ENCODE peak calls at places on chromosomes 3 and 15, in nine cellular contexts. One of them, this sample, is unnamed.

GRCh38 chr15:66617137-66618090 is 51.6 kb upstream of the LCTL start:
- DNase-seq in HCT116: no peak
- DNase-seq in HepG2: peak; percentile 36
- DNase-seq in tibial nerve: peak; percentile 16
- DNase-seq in A549: no peak
- DNase-seq in stomach: peak; percentile 91
- DNase-seq in uterus: peak; percentile 44
- DNase-seq in body of pancreas: peak; percentile 80
- DNase-seq in IMR-90: peak; percentile 80
- DNase-seq in this sample: peak; percentile 89

GRCh38 chr15:51087513-51087912 is 7.2 kb downstream of the TNFAIP8L3 start:
- DNase-seq in tibial nerve: no peak
- DNase-seq in stomach: no peak
- DNase-seq in uterus: no peak
- DNase-seq in IMR-90: no peak
- DNase-seq in body of pancreas: no peak
- DNase-seq in A549: no peak
- DNase-seq in HepG2: no peak
- DNase-seq in HCT116: no peak
- DNase-seq in this sample: no peak

GRCh38 chr15:68252925-68253534 is 23.5 kb upstream of the CLN6 start:
- DNase-seq in IMR-90: peak; percentile 85
- DNase-seq in uterus: no peak
- DNase-seq in body of pancreas: peak; percentile 52
- DNase-seq in tibial nerve: peak; percentile 81
- DNase-seq in A549: peak; percentile 82
- DNase-seq in stomach: peak; percentile 37
- DNase-seq in HCT116: peak; percentile 79
- DNase-seq in HepG2: peak; percentile 72
- DNase-seq in this sample: no peak

GRCh38 chr3:41169038-41169437 is 30.3 kb upstream of the CTNNB1 start:
- DNase-seq in tibial nerve: no peak
- DNase-seq in HCT116: no peak
- DNase-seq in uterus: no peak
- DNase-seq in IMR-90: no peak
- DNase-seq in body of pancreas: no peak
- DNase-seq in A549: no peak
- DNase-seq in stomach: no peak
- DNase-seq in HepG2: no peak
- DNase-seq in this sample: no peak

GRCh38 chr15:26298666-26299065 is 435.5 kb upstream of the ATP10A start:
- DNase-seq in stomach: no peak
- DNase-seq in body of pancreas: no peak
- DNase-seq in tibial nerve: no peak
- DNase-seq in uterus: no peak
- DNase-seq in HCT116: no peak
- DNase-seq in IMR-90: no peak
- DNase-seq in HepG2: no peak
- DNase-seq in A549: no peak
- DNase-seq in this sample: no peak

GRCh38 chr15:93520206-93520605 is 431.2 kb upstream of the RGMA start:
- DNase-seq in IMR-90: no peak
- DNase-seq in A549: no peak
- DNase-seq in uterus: no peak
- DNase-seq in stomach: no peak
- DNase-seq in tibial nerve: no peak
- DNase-seq in body of pancreas: no peak
- DNase-seq in HCT116: no peak
- DNase-seq in HepG2: no peak
- DNase-seq in this sample: no peak

GRCh38 chr3:127788436-127788835 is 33.9 kb downstream of the MGLL start:
- DNase-seq in IMR-90: no peak
- DNase-seq in body of pancreas: no peak
- DNase-seq in stomach: no peak
- DNase-seq in HCT116: no peak
- DNase-seq in tibial nerve: no peak
- DNase-seq in uterus: no peak
- DNase-seq in A549: no peak
- DNase-seq in HepG2: no peak
- DNase-seq in this sample: peak; percentile 41

GRCh38 chr15:22889146-22889818 is 50.8 kb downstream of the NIPA2 start:
- DNase-seq in HCT116: no peak
- DNase-seq in stomach: no peak
- DNase-seq in uterus: no peak
- DNase-seq in tibial nerve: no peak
- DNase-seq in HepG2: no peak
- DNase-seq in IMR-90: no peak
- DNase-seq in A549: no peak
- DNase-seq in body of pancreas: no peak
- DNase-seq in this sample: no peak

GRCh38 chr3:114376091-114376490 is 82.3 kb downstream of the TIGIT start:
- DNase-seq in IMR-90: no peak
- DNase-seq in body of pancreas: no peak
- DNase-seq in HCT116: no peak
- DNase-seq in stomach: no peak
- DNase-seq in HepG2: no peak
- DNase-seq in A549: no peak
- DNase-seq in uterus: no peak
- DNase-seq in tibial nerve: no peak
- DNase-seq in this sample: no peak

GRCh38 chr3:114365268-114365667 is 71.4 kb downstream of the TIGIT start:
- DNase-seq in HepG2: no peak
- DNase-seq in body of pancreas: no peak
- DNase-seq in IMR-90: peak; percentile 19
- DNase-seq in HCT116: no peak
- DNase-seq in tibial nerve: no peak
- DNase-seq in stomach: no peak
- DNase-seq in A549: no peak
- DNase-seq in uterus: no peak
- DNase-seq in this sample: no peak

GRCh38 chr3:114365909-114366308 is 72.1 kb downstream of the TIGIT start:
- DNase-seq in IMR-90: no peak
- DNase-seq in HepG2: no peak
- DNase-seq in body of pancreas: no peak
- DNase-seq in HCT116: no peak
- DNase-seq in A549: no peak
- DNase-seq in tibial nerve: no peak
- DNase-seq in stomach: no peak
- DNase-seq in uterus: no peak
- DNase-seq in this sample: no peak

GRCh38 chr3:114374433-114374832 is 80.6 kb downstream of the TIGIT start:
- DNase-seq in tibial nerve: no peak
- DNase-seq in A549: no peak
- DNase-seq in HepG2: no peak
- DNase-seq in HCT116: no peak
- DNase-seq in body of pancreas: no peak
- DNase-seq in IMR-90: no peak
- DNase-seq in uterus: no peak
- DNase-seq in stomach: no peak
- DNase-seq in this sample: no peak

DNA sequence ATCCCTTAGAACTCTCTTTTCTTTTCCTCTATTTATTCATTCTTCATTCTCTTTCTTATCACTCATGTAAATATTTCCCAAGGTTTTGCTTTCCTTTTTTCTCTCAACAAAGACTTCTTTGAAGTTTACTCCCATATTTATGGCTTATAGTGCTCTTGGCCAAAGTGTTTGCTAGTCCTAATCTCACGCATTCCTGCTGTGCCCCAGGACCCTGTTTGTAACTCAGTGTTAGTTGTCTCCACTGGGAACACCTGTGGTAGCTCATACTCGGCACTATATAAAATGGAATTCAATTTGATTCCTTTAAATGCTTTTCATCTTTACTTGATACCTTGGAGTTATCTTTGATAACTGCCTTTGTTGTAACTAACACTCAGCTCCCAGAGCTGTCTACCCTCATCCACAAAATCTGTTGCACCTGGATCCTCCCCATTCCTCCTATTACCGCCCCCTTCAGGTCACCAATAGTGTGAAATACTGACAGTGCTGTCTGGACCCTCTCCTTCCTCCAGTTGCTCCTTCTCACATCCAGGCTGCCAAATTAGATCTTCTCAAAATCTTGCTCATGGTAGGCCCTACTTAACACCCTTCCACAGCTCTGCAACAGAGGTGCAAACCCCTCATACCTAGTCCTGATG is 76.8 kb downstream of the TIGIT start:
- DNase-seq in stomach: no peak
- DNase-seq in body of pancreas: no peak
- DNase-seq in A549: no peak
- DNase-seq in IMR-90: no peak
- DNase-seq in HepG2: peak; percentile 10
- DNase-seq in tibial nerve: no peak
- DNase-seq in uterus: no peak
- DNase-seq in HCT116: no peak
- DNase-seq in this sample: no peak
- TF ChIP-seq CTCF in stomach: no peak
- TF ChIP-seq CTCF in body of pancreas: no peak
- TF ChIP-seq CTCF in A549: no peak
- TF ChIP-seq CTCF in IMR-90: no peak
- TF ChIP-seq CTCF in HepG2: no peak
- TF ChIP-seq CTCF in tibial nerve: no peak
- TF ChIP-seq CTCF in uterus: no peak
- TF ChIP-seq CTCF in HCT116: no peak
- TF ChIP-seq CTCF in this sample: no peak

GRCh38 chr3:187743195-187744141 is 1.8 kb downstream of the BCL6 start:
- DNase-seq in HCT116: no peak
- DNase-seq in IMR-90: peak; percentile 46
- DNase-seq in uterus: peak; percentile 61
- DNase-seq in body of pancreas: peak; percentile 65
- DNase-seq in stomach: peak; percentile 63
- DNase-seq in tibial nerve: peak; percentile 63
- DNase-seq in HepG2: no peak
- DNase-seq in A549: peak; percentile 15
- DNase-seq in this sample: peak; percentile 91
- TF ChIP-seq POLR2A in HCT116: no peak
- TF ChIP-seq POLR2A in IMR-90: peak; percentile 50
- TF ChIP-seq POLR2A in uterus: no peak
- TF ChIP-seq POLR2A in body of pancreas: no peak
- TF ChIP-seq POLR2A in stomach: no peak
- TF ChIP-seq POLR2A in tibial nerve: no peak
- TF ChIP-seq POLR2A in HepG2: no peak
- TF ChIP-seq POLR2A in A549: no peak
- TF ChIP-seq POLR2A in this sample: no peak

GRCh38 chr3:172635588-172635987 is 75.3 kb downstream of the NCEH1 start:
- DNase-seq in stomach: no peak
- DNase-seq in HCT116: peak; percentile 22
- DNase-seq in uterus: no peak
- DNase-seq in IMR-90: peak; percentile 60
- DNase-seq in tibial nerve: no peak
- DNase-seq in A549: no peak
- DNase-seq in body of pancreas: no peak
- DNase-seq in HepG2: no peak
- DNase-seq in this sample: no peak

GRCh38 chr3:172629470-172629869 is 81.4 kb downstream of the NCEH1 start:
- DNase-seq in IMR-90: no peak
- DNase-seq in tibial nerve: no peak
- DNase-seq in HepG2: no peak
- DNase-seq in body of pancreas: no peak
- DNase-seq in HCT116: no peak
- DNase-seq in uterus: no peak
- DNase-seq in stomach: no peak
- DNase-seq in A549: no peak
- DNase-seq in this sample: no peak

GRCh38 chr3:172640751-172641150 is 70.1 kb downstream of the NCEH1 start:
- DNase-seq in IMR-90: no peak
- DNase-seq in body of pancreas: no peak
- DNase-seq in tibial nerve: no peak
- DNase-seq in HCT116: no peak
- DNase-seq in uterus: no peak
- DNase-seq in A549: no peak
- DNase-seq in stomach: no peak
- DNase-seq in HepG2: no peak
- DNase-seq in this sample: no peak

GRCh38 chr3:172630316-172630715 is 80.6 kb downstream of the NCEH1 start:
- DNase-seq in tibial nerve: no peak
- DNase-seq in A549: no peak
- DNase-seq in uterus: no peak
- DNase-seq in HCT116: no peak
- DNase-seq in HepG2: no peak
- DNase-seq in IMR-90: no peak
- DNase-seq in body of pancreas: no peak
- DNase-seq in stomach: no peak
- DNase-seq in this sample: no peak

DNA sequence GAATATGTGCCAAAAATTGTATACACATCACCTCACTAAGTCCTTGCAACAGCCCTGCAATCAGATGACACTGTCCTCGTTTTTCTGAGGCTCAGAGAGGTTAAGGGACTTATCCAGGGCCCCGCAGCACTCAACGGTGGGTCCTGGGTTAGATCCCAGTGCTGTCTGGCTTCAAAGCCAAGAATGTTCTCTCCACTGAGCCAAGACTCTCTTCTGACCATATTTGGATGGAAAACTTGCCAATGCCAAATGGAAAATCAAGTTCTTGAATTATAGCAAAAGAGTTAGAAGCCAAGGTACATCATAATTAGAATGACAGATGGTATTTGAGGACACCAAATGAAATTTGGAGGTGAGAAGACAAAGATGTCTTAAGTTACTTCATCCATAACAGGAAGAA is 75.9 kb downstream of the NCEH1 start:
- DNase-seq in tibial nerve: no peak
- DNase-seq in A549: no peak
- DNase-seq in body of pancreas: no peak
- DNase-seq in HepG2: no peak
- DNase-seq in uterus: no peak
- DNase-seq in stomach: no peak
- DNase-seq in IMR-90: no peak
- DNase-seq in HCT116: no peak
- DNase-seq in this sample: no peak
- H3K27ac ChIP-seq in tibial nerve: no peak overlapping the region
- H3K27ac ChIP-seq in A549: no peak overlapping the region
- H3K27ac ChIP-seq in body of pancreas: no peak overlapping the region
- H3K27ac ChIP-seq in HepG2: no peak overlapping the region
- H3K27ac ChIP-seq in uterus: no peak overlapping the region
- H3K27ac ChIP-seq in stomach: no peak overlapping the region
- H3K27ac ChIP-seq in IMR-90: no peak overlapping the region
- H3K27ac ChIP-seq in HCT116: no peak overlapping the region
- H3K27ac ChIP-seq in this sample: no peak overlapping the region

DNA sequence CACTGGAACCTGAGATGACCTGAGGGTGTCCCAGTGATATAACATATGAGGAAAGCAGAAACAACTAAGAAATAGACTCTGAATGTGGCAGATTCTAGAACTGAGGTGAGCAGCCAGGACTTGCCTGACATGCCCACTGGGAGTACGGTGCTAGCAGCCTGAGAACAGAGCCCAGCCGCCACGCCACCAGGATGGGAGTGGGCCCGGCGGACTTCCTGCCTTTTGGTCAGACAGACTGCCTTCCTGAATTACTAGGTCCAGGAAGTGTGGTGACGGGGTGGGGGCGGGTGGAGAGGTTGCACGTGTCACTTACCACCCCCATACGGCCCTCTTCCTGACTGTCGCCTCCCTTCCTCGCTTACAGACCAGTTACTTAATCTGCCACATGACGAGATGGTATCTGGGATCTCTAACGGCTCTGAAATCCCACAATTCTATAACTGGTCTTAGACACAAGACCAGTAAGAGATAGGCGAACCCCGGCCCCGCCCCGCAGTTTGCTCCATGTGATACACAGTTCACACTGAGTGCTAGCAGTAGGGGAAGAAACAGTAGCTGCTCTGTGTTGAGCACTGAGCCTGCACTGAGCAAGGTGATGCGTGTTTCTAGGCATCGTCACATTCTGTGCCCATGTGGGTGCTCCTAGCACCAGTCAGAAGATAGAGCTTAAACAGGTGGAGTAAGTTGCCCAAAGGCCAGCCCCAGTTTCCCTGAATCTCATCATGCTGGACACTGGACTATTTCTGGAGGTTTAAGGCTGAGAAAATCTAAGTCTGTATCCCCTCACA is 95.7 kb downstream of the CPN2 start:
- DNase-seq in A549: no peak
- DNase-seq in stomach: peak; percentile 48
- DNase-seq in body of pancreas: no peak
- DNase-seq in HCT116: no peak
- DNase-seq in IMR-90: no peak
- DNase-seq in HepG2: peak; percentile 71
- DNase-seq in uterus: no peak
- DNase-seq in tibial nerve: peak; percentile 51
- DNase-seq in this sample: peak; percentile 91
- TF ChIP-seq CTCF in A549: no peak
- TF ChIP-seq CTCF in stomach: no peak
- TF ChIP-seq CTCF in body of pancreas: no peak
- TF ChIP-seq CTCF in HCT116: no peak
- TF ChIP-seq CTCF in IMR-90: no peak
- TF ChIP-seq CTCF in HepG2: no peak
- TF ChIP-seq CTCF in uterus: no peak
- TF ChIP-seq CTCF in tibial nerve: no peak
- TF ChIP-seq CTCF in this sample: peak; percentile 14

This sample was measured in spleen.